ENCODE peak calls at places on chromosome 22, in seven cellular contexts. One of them, this sample, is unnamed.

GRCh38 chr22:49971232-49972162 is 10.9 kb downstream of the PIM3 start:
- DNase-seq in fibroblast of lung: peak
- DNase-seq in astrocyte of the cerebellum: no peak
- DNase-seq in cardiac muscle cell: peak
- DNase-seq in cardiac fibroblast: peak
- DNase-seq in left ventricle myocardium inferior: peak
- DNase-seq in thyroid gland: peak
- DNase-seq in this sample: peak

GRCh38 chr22:20530368-20531153 is 23.2 kb downstream of the MED15 start:
- DNase-seq in left ventricle myocardium inferior: no peak
- DNase-seq in fibroblast of lung: peak
- DNase-seq in cardiac muscle cell: no peak
- DNase-seq in cardiac fibroblast: peak
- DNase-seq in astrocyte of the cerebellum: no peak
- DNase-seq in thyroid gland: peak
- DNase-seq in this sample: peak

GRCh38 chr22:49968831-49969661 is 8.5 kb downstream of the PIM3 start:
- DNase-seq in cardiac fibroblast: no peak
- DNase-seq in left ventricle myocardium inferior: peak
- DNase-seq in cardiac muscle cell: no peak
- DNase-seq in fibroblast of lung: no peak
- DNase-seq in astrocyte of the cerebellum: no peak
- DNase-seq in thyroid gland: no peak
- DNase-seq in this sample: no peak

GRCh38 chr22:49983148-49984042 is 22.8 kb downstream of the PIM3 start:
- DNase-seq in left ventricle myocardium inferior: no peak
- DNase-seq in cardiac fibroblast: no peak
- DNase-seq in thyroid gland: no peak
- DNase-seq in fibroblast of lung: no peak
- DNase-seq in astrocyte of the cerebellum: no peak
- DNase-seq in cardiac muscle cell: no peak
- DNase-seq in this sample: no peak

GRCh38 chr22:25930710-25931353 is 188.8 kb downstream of the MYO18B start:
- DNase-seq in left ventricle myocardium inferior: no peak
- DNase-seq in cardiac muscle cell: no peak
- DNase-seq in fibroblast of lung: no peak
- DNase-seq in astrocyte of the cerebellum: no peak
- DNase-seq in thyroid gland: no peak
- DNase-seq in cardiac fibroblast: no peak
- DNase-seq in this sample: no peak

GRCh38 chr22:28874061-28874460 is 9.3 kb upstream of the ZNRF3 start:
- DNase-seq in cardiac fibroblast: no peak
- DNase-seq in cardiac muscle cell: no peak
- DNase-seq in thyroid gland: no peak
- DNase-seq in left ventricle myocardium inferior: no peak
- DNase-seq in fibroblast of lung: no peak
- DNase-seq in astrocyte of the cerebellum: no peak
- DNase-seq in this sample: no peak

GRCh38 chr22:23772315-23773246 is at the start of gene MMP11:
- DNase-seq in astrocyte of the cerebellum: no peak
- DNase-seq in fibroblast of lung: no peak
- DNase-seq in cardiac muscle cell: peak
- DNase-seq in cardiac fibroblast: no peak
- DNase-seq in left ventricle myocardium inferior: peak
- DNase-seq in thyroid gland: peak
- DNase-seq in this sample: no peak

GRCh38 chr22:25141994-25142620 is 57.6 kb upstream of the CRYBB3 start:
- DNase-seq in fibroblast of lung: no peak
- DNase-seq in left ventricle myocardium inferior: no peak
- DNase-seq in cardiac fibroblast: no peak
- DNase-seq in astrocyte of the cerebellum: no peak
- DNase-seq in thyroid gland: no peak
- DNase-seq in cardiac muscle cell: no peak
- DNase-seq in this sample: no peak

GRCh38 chr22:27110985-27111451 is 453.6 kb downstream of the MIAT start:
- DNase-seq in left ventricle myocardium inferior: no peak
- DNase-seq in cardiac fibroblast: peak
- DNase-seq in cardiac muscle cell: peak
- DNase-seq in fibroblast of lung: no peak
- DNase-seq in thyroid gland: no peak
- DNase-seq in astrocyte of the cerebellum: no peak
- DNase-seq in this sample: peak

GRCh38 chr22:20744456-20744855 is 29.5 kb upstream of the SERPIND1 start:
- DNase-seq in cardiac fibroblast: no peak
- DNase-seq in astrocyte of the cerebellum: no peak
- DNase-seq in thyroid gland: no peak
- DNase-seq in left ventricle myocardium inferior: no peak
- DNase-seq in fibroblast of lung: no peak
- DNase-seq in cardiac muscle cell: no peak
- DNase-seq in this sample: no peak

GRCh38 chr22:50002791-50003190 is 9.8 kb downstream of the IL17REL start:
- DNase-seq in cardiac muscle cell: no peak
- DNase-seq in left ventricle myocardium inferior: no peak
- DNase-seq in cardiac fibroblast: peak
- DNase-seq in fibroblast of lung: no peak
- DNase-seq in astrocyte of the cerebellum: no peak
- DNase-seq in thyroid gland: no peak
- DNase-seq in this sample: peak

GRCh38 chr22:39567135-39567946 is 3.2 kb upstream of the CACNA1I start:
- DNase-seq in astrocyte of the cerebellum: no peak
- DNase-seq in fibroblast of lung: no peak
- DNase-seq in thyroid gland: peak
- DNase-seq in cardiac fibroblast: no peak
- DNase-seq in left ventricle myocardium inferior: no peak
- DNase-seq in cardiac muscle cell: no peak
- DNase-seq in this sample: no peak

GRCh38 chr22:23285734-23286133 is 105.4 kb downstream of the BCR start:
- DNase-seq in left ventricle myocardium inferior: no peak
- DNase-seq in astrocyte of the cerebellum: no peak
- DNase-seq in cardiac muscle cell: no peak
- DNase-seq in fibroblast of lung: peak
- DNase-seq in cardiac fibroblast: peak
- DNase-seq in thyroid gland: no peak
- DNase-seq in this sample: peak

GRCh38 chr22:50191041-50191740 is 5.5 kb downstream of the TRABD start:
- DNase-seq in cardiac muscle cell: peak
- DNase-seq in astrocyte of the cerebellum: no peak
- DNase-seq in left ventricle myocardium inferior: no peak
- DNase-seq in cardiac fibroblast: no peak
- DNase-seq in fibroblast of lung: no peak
- DNase-seq in thyroid gland: no peak
- DNase-seq in this sample: peak

GRCh38 chr22:40044870-40045834 is 50.4 kb downstream of the FAM83F start:
- DNase-seq in left ventricle myocardium inferior: peak
- DNase-seq in astrocyte of the cerebellum: no peak
- DNase-seq in cardiac fibroblast: peak
- DNase-seq in thyroid gland: peak
- DNase-seq in fibroblast of lung: peak
- DNase-seq in cardiac muscle cell: peak
- DNase-seq in this sample: peak

GRCh38 chr22:49055406-49055805 is 772.3 kb downstream of the BRD1 start:
- DNase-seq in thyroid gland: no peak
- DNase-seq in astrocyte of the cerebellum: no peak
- DNase-seq in cardiac fibroblast: no peak
- DNase-seq in cardiac muscle cell: no peak
- DNase-seq in left ventricle myocardium inferior: no peak
- DNase-seq in fibroblast of lung: no peak
- DNase-seq in this sample: no peak

GRCh38 chr22:26715392-26715939 is 58.1 kb downstream of the MIAT start:
- DNase-seq in fibroblast of lung: no peak
- DNase-seq in astrocyte of the cerebellum: no peak
- DNase-seq in thyroid gland: no peak
- DNase-seq in cardiac fibroblast: no peak
- DNase-seq in cardiac muscle cell: no peak
- DNase-seq in left ventricle myocardium inferior: no peak
- DNase-seq in this sample: no peak

GRCh38 chr22:22681221-22681739 is 36.9 kb downstream of the GGTLC2 start:
- DNase-seq in astrocyte of the cerebellum: no peak
- DNase-seq in fibroblast of lung: peak
- DNase-seq in cardiac fibroblast: no peak
- DNase-seq in thyroid gland: peak
- DNase-seq in left ventricle myocardium inferior: no peak
- DNase-seq in cardiac muscle cell: no peak
- DNase-seq in this sample: no peak

GRCh38 chr22:50435701-50436115 is 39.1 kb downstream of the SBF1 start:
- DNase-seq in cardiac fibroblast: no peak
- DNase-seq in cardiac muscle cell: no peak
- DNase-seq in fibroblast of lung: no peak
- DNase-seq in thyroid gland: no peak
- DNase-seq in astrocyte of the cerebellum: no peak
- DNase-seq in left ventricle myocardium inferior: no peak
- DNase-seq in this sample: no peak

GRCh38 chr22:37033605-37034430 is 14.3 kb downstream of the MPST start:
- DNase-seq in cardiac fibroblast: no peak
- DNase-seq in thyroid gland: no peak
- DNase-seq in left ventricle myocardium inferior: no peak
- DNase-seq in cardiac muscle cell: no peak
- DNase-seq in astrocyte of the cerebellum: no peak
- DNase-seq in fibroblast of lung: no peak
- DNase-seq in this sample: no peak

GRCh38 chr22:37032134-37032534 is 12.6 kb downstream of the MPST start:
- DNase-seq in cardiac muscle cell: no peak
- DNase-seq in fibroblast of lung: no peak
- DNase-seq in left ventricle myocardium inferior: no peak
- DNase-seq in thyroid gland: no peak
- DNase-seq in cardiac fibroblast: no peak
- DNase-seq in astrocyte of the cerebellum: no peak
- DNase-seq in this sample: no peak

GRCh38 chr22:37028692-37029674 is 9.4 kb downstream of the MPST start:
- DNase-seq in astrocyte of the cerebellum: no peak
- DNase-seq in thyroid gland: no peak
- DNase-seq in cardiac muscle cell: no peak
- DNase-seq in fibroblast of lung: no peak
- DNase-seq in left ventricle myocardium inferior: no peak
- DNase-seq in cardiac fibroblast: no peak
- DNase-seq in this sample: no peak

GRCh38 chr22:37032535-37033460 is 13.3 kb downstream of the MPST start:
- DNase-seq in cardiac muscle cell: no peak
- DNase-seq in astrocyte of the cerebellum: no peak
- DNase-seq in cardiac fibroblast: peak
- DNase-seq in thyroid gland: peak
- DNase-seq in left ventricle myocardium inferior: no peak
- DNase-seq in fibroblast of lung: peak
- DNase-seq in this sample: peak

DNA sequence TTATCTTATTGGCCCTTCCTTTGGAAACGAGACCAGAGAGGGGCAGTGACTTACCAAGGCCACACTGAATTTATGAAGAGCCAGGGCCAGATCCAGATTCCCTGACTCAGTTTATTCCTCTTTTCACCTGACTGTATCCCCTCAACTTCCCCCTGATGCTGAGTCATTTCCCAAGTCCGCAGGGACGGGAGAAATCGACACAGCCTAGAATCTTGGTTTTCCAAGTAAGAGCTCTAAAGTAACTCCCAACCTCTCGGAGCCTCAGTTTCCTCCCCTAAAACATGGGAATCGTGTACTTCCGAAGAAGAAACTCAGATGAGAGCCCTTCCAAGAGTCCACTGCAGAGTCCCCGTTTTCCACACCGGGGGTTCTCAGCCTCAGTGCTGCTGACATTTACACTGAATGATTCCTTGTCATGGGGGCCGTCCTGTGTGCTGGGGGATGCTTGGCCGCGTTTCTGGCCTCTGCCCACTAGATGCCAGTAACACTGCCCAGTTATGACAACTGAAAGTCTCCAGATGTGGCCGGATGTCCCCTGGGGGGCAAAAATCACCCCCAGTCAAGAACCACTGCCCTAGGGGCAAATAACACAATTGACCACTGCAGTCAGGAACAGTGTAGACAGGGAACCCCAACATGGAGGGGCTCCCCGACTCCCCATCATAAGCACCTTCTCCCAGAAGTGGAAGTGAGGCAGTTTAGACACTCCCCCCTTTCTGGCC is 11.2 kb downstream of the MPST start:
- DNase-seq in fibroblast of lung: no peak
- DNase-seq in cardiac muscle cell: no peak
- DNase-seq in thyroid gland: no peak
- DNase-seq in cardiac fibroblast: no peak
- DNase-seq in astrocyte of the cerebellum: no peak
- DNase-seq in left ventricle myocardium inferior: no peak
- DNase-seq in this sample: no peak
- TF ChIP-seq CTCF in fibroblast of lung: no peak
- TF ChIP-seq CTCF in cardiac muscle cell: peak
- TF ChIP-seq CTCF in thyroid gland: no peak
- TF ChIP-seq CTCF in cardiac fibroblast: no peak
- TF ChIP-seq CTCF in astrocyte of the cerebellum: no peak
- TF ChIP-seq CTCF in left ventricle myocardium inferior: no peak
- TF ChIP-seq CTCF in this sample: no peak

GRCh38 chr22:35915477-35916013 is 113.1 kb downstream of the RBFOX2 start:
- DNase-seq in thyroid gland: peak
- DNase-seq in left ventricle myocardium inferior: no peak
- DNase-seq in cardiac fibroblast: peak
- DNase-seq in fibroblast of lung: peak
- DNase-seq in cardiac muscle cell: no peak
- DNase-seq in astrocyte of the cerebellum: no peak
- DNase-seq in this sample: peak
- H3K4me3 ChIP-seq in thyroid gland: no peak
- H3K4me3 ChIP-seq in left ventricle myocardium inferior: peak
- H3K4me3 ChIP-seq in cardiac fibroblast: no peak
- H3K4me3 ChIP-seq in fibroblast of lung: peak
- H3K4me3 ChIP-seq in cardiac muscle cell: peak
- H3K4me3 ChIP-seq in astrocyte of the cerebellum: peak
- H3K4me3 ChIP-seq in this sample: peak

GRCh38 chr22:19035474-19036228 is 86.6 kb downstream of the DGCR2 start:
- DNase-seq in thyroid gland: peak
- DNase-seq in left ventricle myocardium inferior: no peak
- DNase-seq in cardiac muscle cell: peak
- DNase-seq in fibroblast of lung: peak
- DNase-seq in cardiac fibroblast: peak
- DNase-seq in astrocyte of the cerebellum: no peak
- DNase-seq in this sample: peak
- TF ChIP-seq CTCF in thyroid gland: peak
- TF ChIP-seq CTCF in left ventricle myocardium inferior: no peak
- TF ChIP-seq CTCF in cardiac muscle cell: no peak
- TF ChIP-seq CTCF in fibroblast of lung: no peak
- TF ChIP-seq CTCF in cardiac fibroblast: no peak
- TF ChIP-seq CTCF in astrocyte of the cerebellum: peak
- TF ChIP-seq CTCF in this sample: no peak

GRCh38 chr22:32799516-32799915 is 2.0 kb upstream of the TIMP3 start:
- DNase-seq in astrocyte of the cerebellum: no peak
- DNase-seq in fibroblast of lung: no peak
- DNase-seq in cardiac muscle cell: no peak
- DNase-seq in cardiac fibroblast: no peak
- DNase-seq in thyroid gland: no peak
- DNase-seq in left ventricle myocardium inferior: no peak
- DNase-seq in this sample: peak

GRCh38 chr22:32801001-32801435 is 487 bp upstream of the TIMP3 start:
- DNase-seq in astrocyte of the cerebellum: no peak
- DNase-seq in fibroblast of lung: peak
- DNase-seq in cardiac fibroblast: no peak
- DNase-seq in left ventricle myocardium inferior: no peak
- DNase-seq in thyroid gland: no peak
- DNase-seq in cardiac muscle cell: no peak
- DNase-seq in this sample: peak

GRCh38 chr22:32802291-32802826 is 854 bp downstream of the TIMP3 start:
- DNase-seq in fibroblast of lung: peak
- DNase-seq in cardiac muscle cell: no peak
- DNase-seq in thyroid gland: no peak
- DNase-seq in astrocyte of the cerebellum: no peak
- DNase-seq in cardiac fibroblast: peak
- DNase-seq in left ventricle myocardium inferior: no peak
- DNase-seq in this sample: no peak

GRCh38 chr22:32801436-32802290 is at the start of gene TIMP3:
- DNase-seq in astrocyte of the cerebellum: peak
- DNase-seq in left ventricle myocardium inferior: peak
- DNase-seq in cardiac fibroblast: peak
- DNase-seq in cardiac muscle cell: peak
- DNase-seq in fibroblast of lung: peak
- DNase-seq in thyroid gland: peak
- DNase-seq in this sample: peak

GRCh38 chr22:32800158-32800557 is 1.3 kb upstream of the TIMP3 start:
- DNase-seq in astrocyte of the cerebellum: no peak
- DNase-seq in fibroblast of lung: peak
- DNase-seq in left ventricle myocardium inferior: peak
- DNase-seq in thyroid gland: no peak
- DNase-seq in cardiac fibroblast: no peak
- DNase-seq in cardiac muscle cell: no peak
- DNase-seq in this sample: peak
- H3K4me3 ChIP-seq in astrocyte of the cerebellum: no peak
- H3K4me3 ChIP-seq in fibroblast of lung: no peak
- H3K4me3 ChIP-seq in left ventricle myocardium inferior: peak
- H3K4me3 ChIP-seq in thyroid gland: no peak
- H3K4me3 ChIP-seq in cardiac fibroblast: no peak
- H3K4me3 ChIP-seq in cardiac muscle cell: no peak
- H3K4me3 ChIP-seq in this sample: no peak

This sample was measured in fibroblast of villous mesenchyme.